ENCODE peak calls at places on chromosomes 6 and 20, in five cellular contexts. O is GM10248; S is activated T-helper 1 cell treated with anti-CD3 and anti-CD28 coated beads, Interleukin-2, amount 50 U/mL, for 16 hours; K is D341Med; E is NCI-H1436 treated with DMSO at 0.1 percent for 48 hours. W is an unnamed sample.

GRCh38 chr6:113636357-113636824 is 220.8 kb upstream of the MARCKS start:
- DNase-seq in E (no peak), O (no peak), S (no peak), K (no peak), W (no peak)

GRCh38 chr20:56875052-56875663 is 246.1 kb downstream of the TFAP2C start:
- DNase-seq in O (no peak), S (no peak), E (no peak), K (no peak), W (no peak)

GRCh38 chr6:117237561-117237960 is 27.8 kb upstream of the VGLL2 start:
- DNase-seq in O (no peak), S (no peak), K (no peak), E (no peak), W (no peak)

GRCh38 chr6:16756660-16757270 is 4.5 kb downstream of the ATXN1 start:
- DNase-seq in O (no peak), S (no peak), E (no peak), K (no peak), W (no peak)

GRCh38 chr6:34657037-34657306 is 39.6 kb downstream of the ILRUN start:
- DNase-seq in S (no peak), K (no peak), O (no peak), E (no peak), W (no peak)

GRCh38 chr6:146526192-146526591 is 17.4 kb upstream of the RAB32 start:
- DNase-seq in S (no peak), E (no peak), O (no peak), K (peak), W (no peak)

GRCh38 chr6:28838634-28839442 is 84.9 kb downstream of the TRIM27 start:
- DNase-seq in O (peak), E (peak), S (peak), K (peak), W (peak)

GRCh38 chr20:5172167-5172586 is 45.4 kb downstream of the CDS2 start:
- DNase-seq in S (no peak), E (no peak), K (no peak), O (peak), W (no peak)

GRCh38 chr6:106745396-106745795 is 116.0 kb downstream of the QRSL1 start:
- DNase-seq in E (no peak), O (no peak), K (no peak), S (no peak), W (no peak)

W was measured in T-helper 2 cell.